ENCODE peak calls at places on chromosome 7, in five cellular contexts. E is omental fat pad, B is tibial nerve, H is choroid plexus epithelial cell, C is GM10248. D is an unnamed sample.

GRCh38 chr7:47458057-47458456 is 123.9 kb downstream of the TNS3 start:
- DNase-seq in E (no peak), B (peak), H (peak), C (no peak), D (no peak)

GRCh38 chr7:159008055-159008405 is 136.6 kb downstream of the VIPR2 start:
- DNase-seq in E (no peak), B (no peak), H (no peak), C (no peak), D (no peak)

GRCh38 chr7:158956805-158957506 is 100.6 kb downstream of the DYNC2I1 start:
- DNase-seq in E (no peak), B (no peak), H (no peak), C (no peak), D (no peak)

GRCh38 chr7:40765633-40766032 is 630.8 kb downstream of the SUGCT start:
- DNase-seq in E (no peak), B (no peak), H (no peak), C (no peak), D (no peak)

GRCh38 chr7:55569797-55570196 is 2.5 kb downstream of the VOPP1 start:
- DNase-seq in E (no peak), B (no peak), H (no peak), C (no peak), D (peak)

GRCh38 chr7:69820479-69821192 is 222.4 kb downstream of the AUTS2 start:
- DNase-seq in E (no peak), B (no peak), H (no peak), C (no peak), D (no peak)

GRCh38 chr7:130346339-130346905 is 1.8 kb downstream of the CPA5 start:
- DNase-seq in E (no peak), B (no peak), H (no peak), C (no peak), D (no peak)

GRCh38 chr7:106893591-106893990 is 28.5 kb downstream of the PIK3CG start:
- DNase-seq in E (no peak), B (no peak), H (no peak), C (no peak), D (no peak)

GRCh38 chr7:18778594-18778993 is 283.0 kb downstream of the HDAC9 start:
- DNase-seq in E (no peak), B (no peak), H (peak), C (no peak), D (no peak)

GRCh38 chr7:36937754-36938551 is 213.7 kb upstream of the AOAH start:
- DNase-seq in E (no peak), B (no peak), H (no peak), C (no peak), D (peak)

GRCh38 chr7:108000875-108001758 is 1.8 kb downstream of the LAMB1 start:
- DNase-seq in E (no peak), B (no peak), H (peak), C (no peak), D (peak)

GRCh38 chr7:65980478-65981250 is 1.3 kb downstream of the GUSB start:
- DNase-seq in E (no peak), B (peak), H (peak), C (peak), D (peak)

GRCh38 chr7:20238754-20239324 is 21.7 kb upstream of the MACC1 start:
- DNase-seq in E (no peak), B (no peak), H (no peak), C (peak), D (peak)

GRCh38 chr7:124179641-124180040 is 146.8 kb upstream of the TMEM229A start:
- DNase-seq in E (no peak), B (no peak), H (no peak), C (no peak), D (no peak)

GRCh38 chr7:146116452-146117219 is at the start of gene CNTNAP2:
- DNase-seq in E (no peak), B (no peak), H (peak), C (no peak), D (no peak)

GRCh38 chr7:148590533-148590932 is at the start of gene C7orf33:
- DNase-seq in E (no peak), B (no peak), H (no peak), C (no peak), D (no peak)

GRCh38 chr7:79664884-79665676 is 211.6 kb upstream of the MAGI2 start:
- DNase-seq in E (no peak), B (no peak), H (no peak), C (no peak), D (no peak)

GRCh38 chr7:81074406-81074805 is 155.6 kb upstream of the SEMA3C start:
- DNase-seq in E (no peak), B (no peak), H (no peak), C (no peak), D (no peak)

GRCh38 chr7:116218051-116218645 is 7.8 kb downstream of the TES start:
- DNase-seq in E (no peak), B (no peak), H (peak), C (no peak), D (no peak)

GRCh38 chr7:84949501-84949900 is 237.4 kb downstream of the SEMA3D start:
- DNase-seq in E (no peak), B (no peak), H (peak), C (no peak), D (no peak)

GRCh38 chr7:72275412-72276070 is 136.6 kb downstream of the CALN1 start:
- DNase-seq in E (no peak), B (no peak), H (no peak), C (no peak), D (no peak)

GRCh38 chr7:36969376-36969775 is 245.1 kb upstream of the AOAH start:
- DNase-seq in E (no peak), B (no peak), H (no peak), C (no peak), D (peak)

GRCh38 chr7:119842786-119843185 is 430.2 kb upstream of the KCND2 start:
- DNase-seq in E (no peak), B (no peak), H (no peak), C (no peak), D (no peak)

GRCh38 chr7:16634292-16634738 is 11.2 kb downstream of the ANKMY2 start:
- DNase-seq in E (no peak), B (peak), H (peak), C (no peak), D (no peak)

GRCh38 chr7:22561895-22562593 is 62.1 kb upstream of the STEAP1B start:
- DNase-seq in E (no peak), B (no peak), H (no peak), C (no peak), D (peak)

GRCh38 chr7:78151229-78151628 is 352.7 kb downstream of the PHTF2 start:
- DNase-seq in E (no peak), B (no peak), H (no peak), C (no peak), D (no peak)

GRCh38 chr7:75951506-75951905 is 36.6 kb downstream of the POR start:
- DNase-seq in E (no peak), B (peak), H (peak), C (no peak), D (no peak)

GRCh38 chr7:77157446-77157845 is 35.0 kb downstream of the CCDC146 start:
- DNase-seq in E (no peak), B (no peak), H (no peak), C (no peak), D (peak)

GRCh38 chr7:27516415-27516814 is 146.3 kb downstream of the HIBADH start:
- DNase-seq in E (no peak), B (no peak), H (no peak), C (no peak), D (no peak)

GRCh38 chr7:133815677-133816210 is 311.4 kb upstream of the LRGUK start:
- DNase-seq in E (no peak), B (no peak), H (peak), C (no peak), D (no peak)

GRCh38 chr7:10117815-10118214 is 855.9 kb upstream of the PHF14 start:
- DNase-seq in E (no peak), B (no peak), H (no peak), C (no peak), D (no peak)

GRCh38 chr7:36526720-36527548 is 137.3 kb downstream of the ANLN start:
- DNase-seq in E (no peak), B (no peak), H (peak), C (no peak), D (no peak)

GRCh38 chr7:123770378-123770777 is 21.6 kb upstream of the WASL start:
- DNase-seq in E (no peak), B (no peak), H (peak), C (peak), D (peak)

GRCh38 chr7:129150199-129150996 is 5.9 kb downstream of the TSPAN33 start:
- DNase-seq in E (no peak), B (no peak), H (no peak), C (no peak), D (no peak)

GRCh38 chr7:41832936-41833335 is 130.0 kb upstream of the INHBA start:
- DNase-seq in E (no peak), B (no peak), H (no peak), C (no peak), D (no peak)

GRCh38 chr7:130804156-130804708 is 70.2 kb upstream of the KLF14 start:
- DNase-seq in E (no peak), B (no peak), H (no peak), C (no peak), D (no peak)

GRCh38 chr7:73918926-73919693 is 58.2 kb downstream of the TMEM270 start:
- DNase-seq in E (no peak), B (no peak), H (no peak), C (peak), D (no peak)

DNA sequence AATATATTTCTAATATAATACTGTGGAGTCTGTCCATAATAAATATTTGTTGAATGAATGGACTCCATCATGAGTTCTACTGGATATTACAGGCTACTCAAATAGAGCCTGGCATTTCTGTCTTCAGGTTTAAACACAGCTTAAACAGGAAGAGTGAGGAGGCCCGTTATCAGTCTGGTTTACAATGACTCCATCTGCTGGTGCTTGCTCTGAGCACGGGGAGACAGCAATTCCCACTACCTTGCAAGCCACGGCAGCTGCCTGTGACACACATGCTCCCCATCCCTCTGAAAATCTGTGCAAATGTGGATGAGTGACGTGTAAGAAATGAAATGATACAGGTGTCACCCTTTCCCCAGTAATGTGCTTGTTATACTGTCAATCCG is 293.5 kb upstream of the IMMP2L start:
- DNase-seq in E (no peak), B (no peak), H (peak), C (no peak), D (no peak)
- TF ChIP-seq CTCF in E (no peak), B (no peak), H (peak), C (no peak), D (no peak)

DNA sequence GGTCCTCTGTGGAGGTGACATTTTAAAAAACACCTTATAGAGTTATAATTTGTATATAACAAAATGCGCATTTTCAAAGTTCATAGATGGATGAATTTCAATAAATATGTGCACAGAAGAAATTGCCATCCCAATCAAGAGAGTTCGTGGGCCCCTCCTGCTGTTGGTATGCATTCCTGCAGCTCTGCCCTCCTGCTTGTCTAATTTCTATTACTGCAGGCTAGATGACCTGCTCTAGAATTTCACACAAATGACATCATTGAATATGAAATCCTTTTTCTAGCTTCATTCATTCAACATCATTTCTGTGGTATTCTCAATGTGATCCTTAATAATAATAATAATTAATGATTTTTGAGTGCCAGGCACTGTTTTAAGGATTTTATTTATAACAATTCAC is 348.2 kb downstream of the SDK1 start:
- DNase-seq in E (no peak), B (no peak), H (peak), C (no peak), D (no peak)
- TF ChIP-seq CTCF in E (no peak), B (no peak), H (peak), C (no peak), D (no peak)

DNA sequence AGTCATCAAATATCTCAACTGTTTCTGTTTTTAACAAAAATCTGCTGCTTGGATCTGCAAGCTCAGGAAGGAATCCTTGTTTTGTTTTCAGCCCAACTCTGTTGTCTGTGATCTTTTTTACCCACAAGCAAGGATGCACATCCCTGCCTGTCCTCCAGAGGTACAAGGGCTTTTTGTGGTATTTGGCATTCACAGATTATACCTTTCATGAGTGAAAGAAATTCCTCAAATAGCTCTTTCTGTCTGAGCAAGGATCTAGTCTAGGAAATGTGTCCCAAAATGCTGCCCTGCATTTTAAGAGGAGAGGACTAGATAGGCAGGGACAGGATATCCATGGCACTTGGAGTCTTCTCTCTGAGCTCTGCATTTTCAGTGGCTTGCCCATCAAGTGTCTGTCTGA is 151.8 kb downstream of the BMPER start:
- DNase-seq in E (no peak), B (no peak), H (no peak), C (no peak), D (no peak)
- TF ChIP-seq CTCF in E (no peak), B (no peak), H (no peak), C (no peak), D (no peak)

DNA sequence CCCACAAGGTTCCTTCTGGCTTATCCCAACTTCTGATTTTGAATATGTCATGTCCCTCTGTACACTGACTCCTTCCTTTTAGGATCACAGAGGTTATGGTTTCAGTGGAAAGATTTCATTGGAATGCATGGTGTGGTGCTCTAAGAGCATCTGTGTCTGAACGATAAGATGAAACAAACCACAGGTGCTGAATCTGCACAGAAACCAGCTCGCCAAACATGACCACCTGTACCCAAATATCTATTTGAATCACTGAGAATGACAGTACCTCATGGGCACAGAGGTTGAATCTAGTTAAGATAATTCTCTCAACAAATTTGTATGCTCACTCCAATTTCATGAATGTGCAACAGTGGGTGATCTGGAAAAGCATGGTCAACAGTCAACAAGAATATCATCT is 105.3 kb downstream of the DGKI start:
- DNase-seq in E (no peak), B (no peak), H (no peak), C (no peak), D (no peak)
- TF ChIP-seq CTCF in E (no peak), B (no peak), H (no peak), C (no peak), D (no peak)

GRCh38 chr7:38178695-38179344 is 775 bp downstream of the STARD3NL start:
- DNase-seq in E (no peak), B (no peak), H (peak), C (peak), D (peak)

GRCh38 chr7:38179719-38180333 is 1.8 kb downstream of the STARD3NL start:
- DNase-seq in E (no peak), B (no peak), H (no peak), C (no peak), D (no peak)

GRCh38 chr7:38177621-38178003 is 433 bp upstream of the STARD3NL start:
- DNase-seq in E (no peak), B (no peak), H (no peak), C (no peak), D (no peak)

GRCh38 chr7:38181111-38181510 is 3.1 kb downstream of the STARD3NL start:
- DNase-seq in E (no peak), B (no peak), H (no peak), C (no peak), D (no peak)

DNA sequence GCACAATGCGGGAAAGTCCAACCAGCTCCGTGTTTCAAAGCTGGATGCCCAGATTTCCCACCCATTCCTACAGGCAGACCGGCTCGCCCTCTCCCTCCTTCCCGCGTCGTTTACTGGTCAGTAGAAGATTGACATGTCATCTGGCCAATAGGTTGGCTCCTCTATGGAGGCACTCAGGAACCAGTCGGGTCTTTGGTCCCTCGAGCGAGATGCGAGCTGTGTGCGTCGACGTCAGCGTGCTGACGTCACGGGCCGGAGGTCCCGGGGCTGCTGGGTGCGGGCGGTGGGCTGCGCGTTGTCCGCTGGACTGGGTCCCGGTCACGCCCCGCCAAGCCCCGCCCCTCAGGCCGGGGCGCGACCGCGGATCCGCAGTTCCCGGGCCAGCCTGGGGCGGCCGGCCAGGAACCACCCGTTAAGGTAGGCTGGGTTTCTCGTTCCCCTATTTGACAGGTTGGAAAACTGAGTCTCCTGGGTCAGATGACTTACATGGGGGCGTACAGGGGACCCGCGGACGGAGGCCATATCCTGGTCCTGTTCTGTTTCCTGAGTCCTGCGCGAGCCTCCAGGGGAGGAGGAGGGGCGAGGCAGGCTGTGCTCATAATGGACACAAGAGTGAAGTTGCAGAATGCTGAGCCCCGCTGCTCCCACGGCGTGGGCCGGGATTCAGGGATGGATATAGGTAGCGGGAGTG is at the start of gene STARD3NL:
- DNase-seq in E (peak), B (peak), H (peak), C (peak), D (peak)
- TF ChIP-seq CTCF in E (peak), B (no peak), H (peak), C (no peak), D (no peak)

GRCh38 chr7:144057954-144058353 is 9.2 kb downstream of the OR2A5 start:
- DNase-seq in E (no peak), B (no peak), H (peak), C (no peak), D (no peak)

GRCh38 chr7:144069511-144069910 is at the start of gene OR2A25:
- DNase-seq in E (no peak), B (no peak), H (no peak), C (no peak), D (no peak)

DNA sequence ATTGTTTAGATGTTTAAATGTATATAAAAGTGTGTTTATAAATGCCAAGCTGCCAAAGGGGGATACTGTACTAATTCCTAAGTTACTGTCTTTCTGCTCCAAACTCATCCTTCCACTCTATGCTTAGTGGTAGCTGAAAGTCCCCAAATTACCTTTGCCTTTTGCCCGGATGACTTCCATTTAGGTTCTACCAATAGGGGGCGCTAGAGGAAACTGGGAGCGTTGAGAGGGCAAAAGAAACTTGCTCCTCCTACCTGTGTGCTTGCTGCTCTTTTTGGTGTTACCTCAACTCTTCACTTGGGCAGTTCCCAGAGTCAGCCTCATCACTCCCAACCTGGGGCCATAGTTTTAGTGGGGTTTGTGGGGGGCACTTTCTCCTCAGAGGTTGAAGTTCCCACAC is 5.9 kb upstream of the OR2A25 start:
- DNase-seq in E (no peak), B (no peak), H (no peak), C (no peak), D (no peak)
- TF ChIP-seq CTCF in E (no peak), B (no peak), H (peak), C (peak), D (peak)

DNA sequence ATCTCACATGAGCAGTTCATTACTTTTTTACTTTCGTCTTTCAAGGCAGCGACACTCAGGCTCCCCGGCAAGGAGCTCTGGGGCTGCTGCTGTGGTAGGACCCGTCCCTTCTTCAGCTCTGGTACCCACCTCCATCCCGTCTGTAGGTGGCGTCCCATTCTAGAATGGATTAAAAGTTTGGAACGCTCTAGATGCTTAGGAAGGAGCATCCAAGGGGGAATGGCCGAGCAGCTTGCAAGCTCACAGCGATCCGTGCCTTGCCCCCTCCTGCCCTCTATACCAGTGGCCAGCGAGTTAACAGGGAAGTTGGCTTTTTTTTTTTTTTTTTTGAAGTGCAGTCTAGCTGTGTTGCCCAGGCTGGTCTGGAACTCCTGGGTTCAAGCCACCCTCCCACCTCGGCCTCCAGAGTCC is 22.8 kb upstream of the TTYH3 start:
- DNase-seq in E (no peak), B (no peak), H (peak), C (peak), D (peak)
- TF ChIP-seq CTCF in E (no peak), B (no peak), H (peak), C (peak), D (peak)

GRCh38 chr7:100053201-100053600 is 3.6 kb downstream of the ZSCAN21 start:
- DNase-seq in E (no peak), B (no peak), H (peak), C (peak), D (peak)
- TF ChIP-seq CTCF in E (no peak), B (no peak), H (peak), C (no peak), D (no peak)

D was measured in activated CD8-positive, alpha-beta T cell treated with anti-CD3 and anti-CD28 coated beads for 36 hours.